ENCODE peak calls at places on chromosomes 13 and 19, in four cellular contexts. Z is mesothelial cell of epicardium, M is lower lobe of right lung, J is adrenal gland. B is an unnamed sample.

GRCh38 chr13:98822238-98822606 is 69.8 kb upstream of the SLC15A1 start:
- DNase-seq in J (no peak), M (no peak), Z (no peak), B (no peak)

GRCh38 chr13:24233351-24233901 is 72.9 kb downstream of the SPATA13 start:
- DNase-seq in M (no peak), Z (no peak), J (no peak), B (no peak)

GRCh38 chr19:15123031-15123890 is 16.1 kb downstream of the SYDE1 start:
- DNase-seq in J (no peak), Z (no peak), M (no peak), B (no peak)

GRCh38 chr13:29511439-29511814 is 84.1 kb downstream of the SLC7A1 start:
- DNase-seq in M (no peak), Z (no peak), J (no peak), B (no peak)

GRCh38 chr13:108322206-108322824 is 52.8 kb downstream of the TNFSF13B start:
- DNase-seq in M (no peak), J (no peak), Z (no peak), B (no peak)

GRCh38 chr19:3061214-3062161 is 807 bp downstream of the TLE5 start:
- DNase-seq in J (peak), Z (no peak), M (peak), B (no peak)

GRCh38 chr19:31330761-31331160 is 18.5 kb downstream of the TSHZ3 start:
- DNase-seq in M (no peak), Z (no peak), J (no peak), B (no peak)

GRCh38 chr13:75258159-75258782 is 223.7 kb downstream of the TBC1D4 start:
- DNase-seq in J (no peak), M (no peak), Z (no peak), B (no peak)

GRCh38 chr13:107968470-107968869 is 246.9 kb downstream of the LIG4 start:
- DNase-seq in M (no peak), Z (no peak), J (no peak), B (no peak)

GRCh38 chr13:81283561-81283960 is 942.6 kb upstream of the SPRY2 start:
- DNase-seq in M (no peak), J (no peak), Z (no peak), B (no peak)

GRCh38 chr13:33610471-33611015 is 207.4 kb upstream of the RFC3 start:
- DNase-seq in Z (no peak), M (peak), J (peak), B (no peak)

GRCh38 chr13:42110410-42111155 is 62.1 kb downstream of the DGKH start:
- DNase-seq in M (no peak), Z (no peak), J (peak), B (no peak)

GRCh38 chr13:77351326-77351725 is 24.4 kb upstream of the MYCBP2 start:
- DNase-seq in Z (no peak), M (no peak), J (no peak), B (no peak)

GRCh38 chr13:96822900-96823299 is 171.4 kb downstream of the OXGR1 start:
- DNase-seq in J (no peak), Z (no peak), M (no peak), B (no peak)

GRCh38 chr13:112618501-112618900 is 30.5 kb upstream of the TUBGCP3 start:
- DNase-seq in M (no peak), J (no peak), Z (no peak), B (no peak)

GRCh38 chr19:9969688-9969975 is 33.3 kb upstream of the OLFM2 start:
- DNase-seq in J (no peak), M (no peak), Z (no peak), B (no peak)
- TF ChIP-seq CTCF in J (no peak), M (no peak), Z (no peak), B (no peak)

DNA sequence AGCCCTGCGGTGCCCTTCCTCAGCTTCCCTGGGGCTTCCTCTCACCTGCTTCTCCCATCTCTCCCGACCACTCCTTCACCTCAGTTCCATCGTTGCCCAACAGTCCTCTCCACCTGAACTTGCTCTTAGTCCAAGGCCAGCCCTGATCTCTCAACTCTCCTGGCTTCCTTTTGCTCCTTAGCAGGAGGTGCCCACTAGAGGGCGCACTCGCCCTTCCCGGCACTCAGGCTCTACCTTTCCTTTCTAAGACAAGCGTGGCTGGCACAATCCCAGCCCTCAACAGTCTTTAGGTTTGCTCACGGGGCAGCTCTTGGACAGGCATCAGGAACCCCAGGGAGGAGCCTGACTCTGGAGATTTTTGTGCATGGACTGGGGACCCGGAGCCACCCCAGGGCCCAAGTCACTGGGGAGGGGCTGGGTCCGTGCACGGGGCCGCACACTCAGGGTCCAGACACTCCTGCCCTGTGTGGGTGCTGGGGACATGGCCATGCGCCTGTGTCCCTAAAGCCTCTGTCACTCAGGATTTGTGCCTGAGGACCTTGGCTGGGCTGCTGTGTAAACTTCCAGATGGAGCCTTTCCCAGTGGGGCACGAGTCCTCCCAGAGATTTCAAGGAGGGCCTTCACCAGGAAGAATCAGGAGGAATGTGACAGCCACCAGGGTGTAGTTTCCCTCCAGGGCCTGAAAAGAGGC is 12.1 kb upstream of the CEACAM8 start:
- DNase-seq in M (peak), Z (no peak), J (peak), B (no peak)
- TF ChIP-seq CTCF in M (peak), Z (peak), J (peak), B (peak)

DNA sequence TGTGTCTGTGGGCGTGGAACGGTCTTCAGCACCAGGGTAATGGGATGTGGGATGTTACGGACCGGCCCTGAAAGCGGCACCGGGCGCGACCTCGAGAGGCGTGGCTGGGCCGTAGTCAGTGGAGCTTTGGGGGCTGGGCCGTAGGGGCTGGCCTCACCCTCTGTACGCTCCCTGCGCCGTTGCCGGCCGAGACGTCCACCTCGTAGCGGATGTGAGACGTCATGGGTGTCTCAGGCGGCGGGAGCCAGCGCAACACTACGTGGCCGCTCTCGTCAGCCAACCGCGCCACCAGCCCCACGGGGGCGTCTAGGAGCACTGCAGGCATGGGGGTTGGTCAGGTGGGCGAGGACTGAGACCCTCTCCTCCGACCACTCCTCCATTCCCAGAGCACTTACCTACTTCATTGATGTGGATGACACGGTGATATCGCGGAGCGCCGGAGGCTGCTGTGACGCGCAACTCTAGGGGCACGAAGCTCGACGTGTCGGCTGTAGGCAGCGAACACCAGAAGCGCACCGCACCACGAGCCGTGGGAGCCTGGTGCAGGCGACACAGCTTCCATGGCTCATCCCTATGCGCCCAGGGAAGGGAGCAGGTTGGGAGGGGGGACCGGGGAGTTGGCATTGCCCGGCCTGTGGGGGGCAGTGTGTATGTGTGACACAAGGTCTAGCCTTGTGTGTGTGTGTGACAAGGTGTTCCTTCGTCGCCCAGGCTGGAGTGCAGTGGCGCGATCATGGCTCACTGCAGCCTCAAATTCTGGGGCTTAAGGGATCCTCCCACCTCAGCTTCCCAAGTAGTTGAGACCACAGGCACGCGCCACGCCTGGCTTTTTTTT is 2.4 kb downstream of the EPOR start:
- DNase-seq in M (peak), Z (peak), J (peak), B (peak)
- TF ChIP-seq CTCF in M (no peak), Z (no peak), J (no peak), B (no peak)

DNA sequence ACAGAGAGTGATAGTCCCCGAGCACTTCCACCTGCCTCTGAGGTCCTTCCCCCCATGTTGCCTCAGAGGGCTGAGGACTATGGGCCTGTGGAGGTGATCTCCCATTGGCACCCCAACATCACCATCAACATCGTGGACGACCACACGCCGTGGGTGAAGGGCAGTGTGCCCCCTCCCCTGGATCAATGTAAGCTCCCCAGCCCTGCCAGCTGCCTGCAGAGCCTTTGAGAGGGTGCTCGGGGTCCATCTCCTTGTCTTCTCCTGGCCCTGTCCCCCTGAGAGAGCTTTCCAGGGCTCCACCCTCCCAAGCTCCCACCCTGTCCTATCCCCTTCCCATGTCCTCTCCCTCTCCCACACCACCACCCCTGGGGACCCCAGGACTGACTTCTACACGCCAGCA is 14.9 kb upstream of the RELB start:
- DNase-seq in M (no peak), J (no peak), Z (no peak), B (no peak)
- TF ChIP-seq CTCF in M (no peak), J (no peak), Z (no peak), B (no peak)

B was measured in chondrocyte.